ENCODE peak calls at places on chromosome 1, in six cellular contexts. E, O, X, Z, Y and C are unnamed samples.

GRCh38 chr1:43366601-43367025 is 1.2 kb downstream of the ELOVL1 start:
- DNase-seq in E (no peak), O (no peak), Y (peak; percentile 47), Z (no peak), X (no peak), C (no peak)

GRCh38 chr1:84299536-84300260 is 1.8 kb upstream of the SAMD13 start:
- DNase-seq in Z (no peak), X (no peak), Y (peak; percentile 37), E (no peak), O (no peak), C (no peak)

GRCh38 chr1:75130312-75130677 is 3.9 kb upstream of the LHX8 start:
- DNase-seq in O (no peak), Z (no peak), Y (peak; percentile 70), E (no peak), X (no peak), C (no peak)

GRCh38 chr1:172180886-172181285 is 239.6 kb upstream of the C1orf105 start:
- DNase-seq in Z (peak; percentile 43), O (peak; percentile 26), X (peak; percentile 54), E (peak; percentile 63), Y (peak; percentile 17), C (peak; percentile 42)

GRCh38 chr1:36350659-36351171 is 27.3 kb upstream of the EVA1B start:
- DNase-seq in O (no peak), X (no peak), Z (no peak), E (no peak), Y (no peak), C (no peak)

GRCh38 chr1:76639181-76639580 is 228.1 kb upstream of the ST6GALNAC5 start:
- DNase-seq in X (no peak), E (no peak), Y (no peak), O (no peak), Z (no peak), C (no peak)

GRCh38 chr1:78743626-78744025 is 94.0 kb downstream of the IFI44 start:
- DNase-seq in Y (no peak), X (no peak), E (no peak), Z (no peak), O (no peak), C (no peak)

GRCh38 chr1:214281902-214282695 is 1.1 kb downstream of the SMYD2 start:
- DNase-seq in Y (no peak), E (peak; percentile 75), Z (peak; percentile 46), X (no peak), O (peak; percentile 52), C (peak; percentile 57)

GRCh38 chr1:170730443-170730842 is 66.5 kb downstream of the PRRX1 start:
- DNase-seq in O (no peak), Z (no peak), X (no peak), Y (no peak), E (no peak), C (no peak)

GRCh38 chr1:27602510-27603319 is 1.2 kb downstream of the AHDC1 start:
- DNase-seq in X (peak; percentile 79), Z (peak; percentile 69), O (peak; percentile 78), E (peak; percentile 69), Y (peak; percentile 88), C (peak; percentile 72)

GRCh38 chr1:29142714-29143113 is 19.0 kb upstream of the TMEM200B start:
- DNase-seq in Z (no peak), O (no peak), Y (no peak), E (no peak), X (no peak), C (no peak)

GRCh38 chr1:87803395-87803794 is 474.7 kb downstream of the LMO4 start:
- DNase-seq in Y (no peak), X (no peak), E (no peak), O (no peak), Z (no peak), C (no peak)

GRCh38 chr1:25523512-25523911 is 19.9 kb upstream of the LDLRAP1 start:
- DNase-seq in E (no peak), Y (peak; percentile 78), X (peak; percentile 70), Z (no peak), O (no peak), C (no peak)

GRCh38 chr1:15062479-15063099 is 91.0 kb upstream of the TMEM51 start:
- DNase-seq in O (no peak), E (no peak), Z (no peak), X (no peak), Y (peak; percentile 76), C (no peak)

GRCh38 chr1:233651563-233652233 is 37.8 kb downstream of the KCNK1 start:
- DNase-seq in O (no peak), Z (no peak), E (no peak), Y (no peak), X (no peak), C (no peak)

GRCh38 chr1:153951801-153952200 is 5.3 kb upstream of the DENND4B start:
- DNase-seq in E (no peak), X (no peak), Y (no peak), Z (no peak), O (no peak), C (no peak)

GRCh38 chr1:54404939-54405880 is 984 bp downstream of the SSBP3 start:
- DNase-seq in Y (peak; percentile 69), X (peak; percentile 66), E (peak; percentile 49), O (peak; percentile 31), Z (peak; percentile 42), C (peak; percentile 48)

GRCh38 chr1:175637917-175638316 is 105.5 kb downstream of the TNR start:
- DNase-seq in Z (no peak), X (no peak), E (no peak), O (no peak), Y (no peak), C (no peak)

GRCh38 chr1:239909894-239910293 is 181.8 kb upstream of the FMN2 start:
- DNase-seq in X (no peak), O (peak; percentile 52), E (no peak), Z (no peak), Y (no peak), C (no peak)

GRCh38 chr1:187680823-187681222 is 852.1 kb downstream of the PLA2G4A start:
- DNase-seq in X (no peak), Z (no peak), O (no peak), Y (no peak), E (no peak), C (no peak)

GRCh38 chr1:26049531-26050254 is 3.8 kb upstream of the SLC30A2 start:
- DNase-seq in O (peak; percentile 41), Z (no peak), E (peak; percentile 43), Y (no peak), X (peak; percentile 54), C (no peak)

GRCh38 chr1:12715896-12716437 is at the start of gene AADACL3:
- DNase-seq in E (no peak), O (no peak), Y (no peak), X (no peak), Z (no peak), C (no peak)
- H3K4me3 ChIP-seq in E (no peak within 1 kb of the TSS), O (no peak within 1 kb of the TSS), Y (peak within 1 kb of the TSS; percentile 25), X (no peak within 1 kb of the TSS), Z (no peak within 1 kb of the TSS), C (no peak within 1 kb of the TSS)

GRCh38 chr1:208562021-208562950 is 318.1 kb upstream of the PLXNA2 start:
- DNase-seq in E (no peak), O (no peak), Z (no peak), Y (no peak), X (no peak), C (no peak)

GRCh38 chr1:208556461-208556860 is 312.3 kb upstream of the PLXNA2 start:
- DNase-seq in X (no peak), Y (no peak), O (no peak), E (no peak), Z (no peak), C (no peak)

GRCh38 chr1:208559597-208559996 is 315.4 kb upstream of the PLXNA2 start:
- DNase-seq in Y (no peak), Z (no peak), E (no peak), X (no peak), O (no peak), C (no peak)

GRCh38 chr1:208557046-208557445 is 312.9 kb upstream of the PLXNA2 start:
- DNase-seq in X (no peak), Z (no peak), E (no peak), Y (no peak), O (no peak), C (no peak)

GRCh38 chr1:208557695-208558094 is 313.5 kb upstream of the PLXNA2 start:
- DNase-seq in X (no peak), Y (no peak), Z (no peak), O (no peak), E (no peak), C (no peak)
- H3K4me1 ChIP-seq in X (no peaks in the 10 kb centered on the region), Y (no peaks in the 10 kb centered on the region), Z (no peaks in the 10 kb centered on the region), O (no peaks in the 10 kb centered on the region), E (no peaks in the 10 kb centered on the region), C (no peaks in the 10 kb centered on the region)

GRCh38 chr1:221983444-221983843 is 241.6 kb upstream of the DUSP10 start:
- DNase-seq in X (no peak), O (no peak), E (no peak), Y (no peak), Z (no peak), C (no peak)

GRCh38 chr1:221979461-221980032 is 237.7 kb upstream of the DUSP10 start:
- DNase-seq in Z (no peak), Y (peak; percentile 58), O (no peak), X (no peak), E (no peak), C (no peak)
- TF ChIP-seq CTCF in Z (peak; percentile 26), Y (peak; percentile 84), O (peak; percentile 7), X (no peak), E (no peak), C (no peak)

GRCh38 chr1:45263132-45263531 is 56.7 kb upstream of the ZSWIM5 start:
- DNase-seq in O (no peak), X (no peak), Y (no peak), E (no peak), Z (no peak), C (no peak)

GRCh38 chr1:45266151-45266801 is 59.9 kb upstream of the ZSWIM5 start:
- DNase-seq in O (peak; percentile 48), Z (peak; percentile 43), X (peak; percentile 44), E (peak; percentile 66), Y (peak; percentile 10), C (peak; percentile 40)

GRCh38 chr1:45260244-45260643 is 53.8 kb upstream of the ZSWIM5 start:
- DNase-seq in O (no peak), X (no peak), E (no peak), Z (no peak), Y (no peak), C (no peak)

GRCh38 chr1:45265244-45265643 is 58.8 kb upstream of the ZSWIM5 start:
- DNase-seq in E (no peak), Y (no peak), O (no peak), Z (no peak), X (no peak), C (no peak)
- H3K4me3 ChIP-seq in E (no peak overlapping the region), Y (no peak overlapping the region), O (no peak overlapping the region), Z (no peak overlapping the region), X (no peak overlapping the region), C (no peak overlapping the region)

GRCh38 chr1:59008599-59009347 is 224.9 kb upstream of the JUN start:
- DNase-seq in Y (no peak), Z (no peak), E (no peak), O (peak; percentile 47), X (no peak), C (no peak)
- H3K4me1 ChIP-seq in Y (peaks cover 19% of the 10 kb centered on the region), Z (peaks cover 13% of the 10 kb centered on the region), E (peaks cover 18% of the 10 kb centered on the region), O (peaks cover 19% of the 10 kb centered on the region), X (peaks cover 24% of the 10 kb centered on the region), C (peaks cover 13% of the 10 kb centered on the region)